ENCODE peak calls at places on chromosome 20, in seven cellular contexts. S is MM.1S; C is skeletal muscle cell; U is A549; X is fibroblast of the aortic adventitia; P is uterus; D is CD8-positive, alpha-beta memory T cell. K is an unnamed sample.
A peak's percentile ranks its signal among the peaks of the same experiment; 100 is the strongest.

GRCh38 chr20:5024103-5024502 is 22.8 kb upstream of the SLC23A2 start:
- DNase-seq in C (no peak), P (no peak), U (no peak), D (no peak), X (peak; percentile 30), S (no peak), K (no peak)

GRCh38 chr20:48769111-48769879 is 58.5 kb downstream of the PREX1 start:
- DNase-seq in D (peak; percentile 79), X (no peak), C (no peak), P (no peak), S (no peak), U (no peak), K (no peak)

GRCh38 chr20:47293524-47294157 is 62.9 kb downstream of the ZMYND8 start:
- DNase-seq in U (no peak), X (no peak), C (no peak), P (no peak), S (no peak), D (no peak), K (no peak)

GRCh38 chr20:19670829-19671228 is 87.2 kb upstream of the RIN2 start:
- DNase-seq in S (no peak), D (no peak), P (no peak), C (no peak), X (no peak), U (no peak), K (no peak)

GRCh38 chr20:39885975-39886649 is 802.9 kb downstream of the MAFB start:
- DNase-seq in S (peak; percentile 57), C (peak; percentile 33), D (no peak), U (peak; percentile 32), P (peak; percentile 43), X (peak; percentile 73), K (peak; percentile 82)

GRCh38 chr20:1697592-1697991 is 40.0 kb upstream of the SIRPG start:
- DNase-seq in P (no peak), X (no peak), D (no peak), S (no peak), C (no peak), U (no peak), K (no peak)

GRCh38 chr20:9520096-9520495 is 5.7 kb downstream of the LAMP5 start:
- DNase-seq in X (no peak), P (no peak), D (no peak), C (no peak), S (no peak), U (no peak), K (no peak)

GRCh38 chr20:13336308-13337089 is 115.4 kb downstream of the ISM1 start:
- DNase-seq in C (no peak), D (no peak), S (no peak), X (no peak), P (no peak), U (peak; percentile 96), K (no peak)

GRCh38 chr20:63790572-63791168 is 40.4 kb downstream of the ZBTB46 start:
- DNase-seq in S (no peak), U (no peak), D (no peak), P (no peak), X (no peak), C (no peak), K (no peak)

GRCh38 chr20:64079273-64080012 is at the start of gene RGS19:
- DNase-seq in D (peak; percentile 65), S (peak; percentile 76), C (no peak), P (peak; percentile 56), U (peak; percentile 72), X (peak; percentile 55), K (no peak)

GRCh38 chr20:15916623-15917022 is 656.6 kb downstream of the KIF16B start:
- DNase-seq in S (no peak), D (no peak), U (no peak), X (no peak), C (no peak), P (no peak), K (no peak)

GRCh38 chr20:51631011-51631950 is 88.8 kb upstream of the NFATC2 start:
- DNase-seq in D (no peak), U (peak; percentile 94), S (no peak), P (peak; percentile 83), X (peak; percentile 99), C (peak; percentile 98), K (peak; percentile 25)

GRCh38 chr20:50292324-50293243 is 102.0 kb downstream of the CEBPB start:
- DNase-seq in P (peak; percentile 97), D (no peak), U (peak; percentile 97), C (peak; percentile 95), S (no peak), X (peak; percentile 99), K (peak; percentile 93)

GRCh38 chr20:58701431-58702160 is 9.0 kb downstream of the NPEPL1 start:
- DNase-seq in U (no peak), S (no peak), X (no peak), P (peak; percentile 13), D (no peak), C (no peak), K (no peak)

GRCh38 chr20:46182271-46182670 is 64.2 kb downstream of the CD40 start:
- DNase-seq in S (no peak), X (no peak), P (no peak), D (no peak), U (no peak), C (no peak), K (no peak)

GRCh38 chr20:11716239-11716944 is 201.3 kb upstream of the BTBD3 start:
- DNase-seq in C (peak; percentile 73), X (peak; percentile 27), P (no peak), U (peak; percentile 78), D (no peak), S (no peak), K (no peak)

GRCh38 chr20:23641936-23642751 is 4.4 kb upstream of the CST3 start:
- DNase-seq in X (peak; percentile 89), C (peak; percentile 80), U (no peak), D (no peak), S (no peak), P (no peak), K (no peak)

GRCh38 chr20:25058051-25058796 is at the start of gene ACSS1:
- DNase-seq in S (peak; percentile 89), X (peak; percentile 34), D (peak; percentile 67), U (peak; percentile 54), P (peak; percentile 78), C (no peak), K (no peak)

GRCh38 chr20:31630187-31630790 is 7.4 kb upstream of the COX4I2 start:
- DNase-seq in X (peak; percentile 18), C (no peak), S (no peak), U (no peak), D (no peak), P (no peak), K (no peak)

GRCh38 chr20:4998160-4998651 is 3.1 kb downstream of the SLC23A2 start:
- DNase-seq in X (no peak), S (no peak), C (no peak), P (no peak), D (no peak), U (peak; percentile 28), K (no peak)

GRCh38 chr20:63102720-63103375 is 96.1 kb upstream of the BHLHE23 start:
- DNase-seq in C (no peak), S (no peak), D (peak; percentile 47), X (peak; percentile 27), P (peak; percentile 41), U (peak; percentile 67), K (peak; percentile 73)

GRCh38 chr20:48789781-48790544 is 37.8 kb downstream of the PREX1 start:
- DNase-seq in X (no peak), P (no peak), S (no peak), U (no peak), D (no peak), C (no peak), K (no peak)

GRCh38 chr20:49665796-49666195 is 47.9 kb downstream of the B4GALT5 start:
- DNase-seq in C (no peak), X (no peak), P (no peak), S (no peak), D (no peak), U (no peak), K (no peak)

GRCh38 chr20:46558511-46558959 is 8.1 kb upstream of the OCSTAMP start:
- DNase-seq in U (peak; percentile 73), S (no peak), C (peak; percentile 64), X (peak; percentile 84), P (no peak), D (no peak), K (peak; percentile 66)

DNA sequence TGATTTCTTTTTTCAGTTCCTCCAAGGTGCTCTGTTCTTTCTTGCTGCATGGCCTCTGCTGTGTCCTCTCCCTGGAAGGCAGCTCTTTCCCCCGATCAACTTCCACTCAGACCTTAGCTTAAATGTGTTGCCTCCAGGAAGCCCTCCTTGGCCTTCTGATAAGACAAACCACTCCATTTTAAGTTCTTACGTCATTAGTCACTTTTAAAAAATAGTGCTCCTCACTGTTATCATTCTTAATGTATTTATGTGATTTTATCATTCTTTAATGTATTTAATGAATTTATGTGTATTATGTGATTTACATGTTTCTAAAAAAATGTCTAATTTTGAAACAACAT is 12.2 kb upstream of the MANBAL start:
- DNase-seq in C (no peak), D (no peak), U (no peak), P (no peak), S (no peak), X (no peak), K (no peak)
- H3K4me3 ChIP-seq in C (no peak overlapping the region), D (no peak overlapping the region), U (no peak overlapping the region), P (no peak overlapping the region), S (no peak overlapping the region), X (no peak overlapping the region), K (no peak overlapping the region)

GRCh38 chr20:53738945-53739798 is 145.5 kb upstream of the ZNF217 start:
- DNase-seq in S (peak; percentile 57), U (peak; percentile 35), X (no peak), D (no peak), P (no peak), C (no peak), K (no peak)
- H3K4me3 ChIP-seq in S (peak overlapping the region; percentile 52), U (peak overlapping the region; percentile 27), X (no peak overlapping the region), D (no peak overlapping the region), P (no peak overlapping the region), C (peak overlapping the region; percentile 24), K (no peak overlapping the region)

DNA sequence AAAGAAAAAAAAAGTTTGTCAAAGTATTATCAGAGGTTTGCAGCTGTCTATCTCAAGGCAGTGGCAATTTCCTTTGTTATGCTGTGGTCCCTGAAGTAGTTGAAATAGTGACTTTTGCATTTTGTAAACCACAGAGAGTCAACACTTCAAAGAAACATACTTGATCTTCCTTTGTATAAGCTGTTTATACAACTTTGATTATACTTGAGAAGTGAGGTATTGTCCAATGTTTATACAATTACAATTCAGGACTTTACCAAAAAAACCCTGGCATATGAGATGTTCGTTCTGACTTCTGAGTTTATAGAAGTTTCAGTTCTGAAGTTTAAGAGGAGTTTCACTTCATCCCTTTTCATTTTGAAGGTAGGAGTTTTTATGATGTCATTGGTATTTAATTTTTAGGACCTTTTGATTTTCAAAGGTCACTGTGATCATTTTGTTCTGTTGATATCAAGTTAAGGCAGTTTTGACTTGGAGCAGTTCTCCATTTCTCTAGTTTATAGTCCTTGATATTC is 4.0 kb downstream of the STK4 start:
- DNase-seq in C (no peak), S (peak; percentile 46), D (no peak), P (no peak), U (no peak), X (no peak), K (no peak)
- H3K4me3 ChIP-seq in C (no peak overlapping the region), S (peak overlapping the region; percentile 95), D (peak overlapping the region; percentile 31), P (no peak overlapping the region), U (no peak overlapping the region), X (no peak overlapping the region), K (no peak overlapping the region)

DNA sequence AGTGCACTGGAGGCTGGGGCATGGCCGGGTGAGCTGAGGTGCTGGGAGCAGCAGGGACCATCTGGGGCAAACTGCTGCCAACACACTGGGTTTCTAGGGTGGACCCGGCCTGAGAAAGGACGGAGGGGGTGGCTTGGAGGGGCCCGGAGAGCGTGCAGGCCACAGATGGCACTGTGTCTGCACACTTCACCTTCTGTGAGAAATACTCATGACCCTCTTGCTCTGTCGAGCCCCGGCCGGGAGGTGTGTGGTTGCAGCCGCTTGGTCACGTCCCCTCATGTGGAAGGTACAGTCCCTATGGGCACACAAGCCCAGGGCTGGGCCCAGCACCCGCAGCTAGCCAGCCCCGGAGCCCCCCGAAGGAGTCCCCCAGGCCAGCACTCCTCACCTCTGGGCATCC is 59.7 kb downstream of the RBM38 start:
- DNase-seq in P (no peak), C (no peak), S (no peak), D (no peak), X (no peak), U (no peak), K (no peak)
- H3K4me3 ChIP-seq in P (no peak overlapping the region), C (no peak overlapping the region), S (no peak overlapping the region), D (no peak overlapping the region), X (no peak overlapping the region), U (no peak overlapping the region), K (no peak overlapping the region)

K was measured in ascending aorta.